ENCODE peak calls at places on chromosome 6, in ten cellular contexts. D is SHP77; R is osteoblast; L is type B pancreatic cell; F is iris pigment epithelial cell; O is Right ventricle myocardium inferior; M is HepG2; Z is activated CD4-positive, CD25-positive, alpha-beta regulatory T cell; H is tibial artery; N is cardiac muscle cell. K is an unnamed sample.

GRCh38 chr6:92723390-92723931 is 695.9 kb downstream of the EPHA7 start:
- DNase-seq in D (no peak), R (no peak), L (no peak), F (no peak), O (peak), M (no peak), Z (no peak), H (no peak), N (peak), K (no peak)

GRCh38 chr6:43247115-43247999 is 4.1 kb downstream of the TTBK1 start:
- DNase-seq in D (peak), R (peak), L (peak), F (peak), O (peak), M (peak), Z (peak), H (peak), N (peak), K (peak)

GRCh38 chr6:34791164-34791841 is 580 bp upstream of the BLTP3A start:
- DNase-seq in D (peak), R (peak), L (peak), F (no peak), O (no peak), M (peak), Z (no peak), H (peak), N (peak), K (peak)

GRCh38 chr6:168834814-168835213 is 393.8 kb downstream of the SMOC2 start:
- DNase-seq in D (no peak), R (no peak), L (no peak), F (no peak), O (no peak), M (peak), Z (no peak), H (no peak), N (no peak), K (no peak)

GRCh38 chr6:156848123-156848522 is 70.9 kb downstream of the ARID1B start:
- DNase-seq in D (no peak), R (no peak), L (no peak), F (no peak), O (no peak), M (no peak), Z (no peak), H (no peak), N (peak), K (no peak)

GRCh38 chr6:43714311-43715055 is 26.9 kb upstream of the MRPS18A start:
- DNase-seq in D (no peak), R (peak), L (peak), F (no peak), O (no peak), M (peak), Z (no peak), H (no peak), N (peak), K (no peak)

GRCh38 chr6:46781478-46782378 is 11.5 kb upstream of the MEP1A start:
- DNase-seq in D (peak), R (peak), L (no peak), F (peak), O (no peak), M (peak), Z (no peak), H (peak), N (peak), K (no peak)

GRCh38 chr6:108167449-108167903 is 1.7 kb downstream of the NR2E1 start:
- DNase-seq in D (no peak), R (peak), L (no peak), F (no peak), O (no peak), M (no peak), Z (no peak), H (no peak), N (no peak), K (no peak)

GRCh38 chr6:5333653-5334052 is 72.3 kb downstream of the FARS2 start:
- DNase-seq in D (peak), R (no peak), L (no peak), F (peak), O (no peak), M (peak), Z (no peak), H (no peak), N (peak), K (no peak)

GRCh38 chr6:36024154-36024760 is at the start of gene SLC26A8:
- DNase-seq in D (no peak), R (no peak), L (no peak), F (no peak), O (peak), M (no peak), Z (no peak), H (no peak), N (no peak), K (no peak)

GRCh38 chr6:112036088-112036637 is 17.7 kb upstream of the CCN6 start:
- DNase-seq in D (no peak), R (peak), L (no peak), F (no peak), O (no peak), M (no peak), Z (no peak), H (no peak), N (no peak), K (no peak)

GRCh38 chr6:7897461-7898192 is 13.0 kb downstream of the TXNDC5 start:
- DNase-seq in D (no peak), R (no peak), L (no peak), F (no peak), O (no peak), M (no peak), Z (no peak), H (no peak), N (no peak), K (no peak)

GRCh38 chr6:99606670-99607415 is at the start of gene PRDM13:
- DNase-seq in D (no peak), R (peak), L (no peak), F (no peak), O (no peak), M (no peak), Z (no peak), H (no peak), N (no peak), K (peak)

GRCh38 chr6:109299695-109300564 is 82.3 kb downstream of the CD164 start:
- DNase-seq in D (peak), R (no peak), L (no peak), F (no peak), O (no peak), M (no peak), Z (no peak), H (peak), N (no peak), K (peak)

GRCh38 chr6:167559675-167560479 is 235.0 kb downstream of the TTLL2 start:
- DNase-seq in D (no peak), R (no peak), L (no peak), F (no peak), O (no peak), M (peak), Z (no peak), H (no peak), N (no peak), K (no peak)

GRCh38 chr6:33558801-33559200 is 21.3 kb downstream of the BAK1 start:
- DNase-seq in D (no peak), R (no peak), L (no peak), F (no peak), O (no peak), M (no peak), Z (no peak), H (no peak), N (no peak), K (no peak)

GRCh38 chr6:77416839-77417238 is 46.5 kb downstream of the HTR1B start:
- DNase-seq in D (no peak), R (no peak), L (no peak), F (no peak), O (no peak), M (no peak), Z (no peak), H (no peak), N (no peak), K (no peak)

GRCh38 chr6:169803816-169804340 is 52.5 kb downstream of the ERMARD start:
- DNase-seq in D (no peak), R (no peak), L (peak), F (no peak), O (no peak), M (no peak), Z (no peak), H (no peak), N (no peak), K (no peak)

GRCh38 chr6:141169419-141169818 is 963.3 kb upstream of the GJE1 start:
- DNase-seq in D (no peak), R (peak), L (no peak), F (peak), O (no peak), M (no peak), Z (no peak), H (no peak), N (peak), K (no peak)

GRCh38 chr6:139868576-139868975 is 494.1 kb upstream of the CITED2 start:
- DNase-seq in D (no peak), R (no peak), L (no peak), F (no peak), O (no peak), M (no peak), Z (no peak), H (no peak), N (no peak), K (no peak)

GRCh38 chr6:15266423-15266996 is 20.6 kb downstream of the JARID2 start:
- DNase-seq in D (no peak), R (no peak), L (no peak), F (no peak), O (no peak), M (peak), Z (no peak), H (no peak), N (peak), K (no peak)

GRCh38 chr6:1562171-1562955 is 47.4 kb upstream of the FOXC1 start:
- DNase-seq in D (no peak), R (peak), L (no peak), F (no peak), O (no peak), M (no peak), Z (no peak), H (no peak), N (no peak), K (no peak)

GRCh38 chr6:21277601-21278043 is 315.9 kb upstream of the SOX4 start:
- DNase-seq in D (no peak), R (no peak), L (no peak), F (peak), O (no peak), M (no peak), Z (no peak), H (no peak), N (no peak), K (no peak)

GRCh38 chr6:71298459-71298858 is 9.8 kb downstream of the OGFRL1 start:
- DNase-seq in D (no peak), R (no peak), L (no peak), F (no peak), O (no peak), M (no peak), Z (no peak), H (no peak), N (no peak), K (no peak)

GRCh38 chr6:131923356-131923755 is 27.8 kb downstream of the CCN2 start:
- DNase-seq in D (peak), R (no peak), L (no peak), F (peak), O (no peak), M (peak), Z (no peak), H (no peak), N (peak), K (no peak)

K was measured in coronary artery.